ENCODE peak calls at places on chromosomes 13 and 19, in six cellular contexts. F is breast epithelium; P is sigmoid colon; N is CD4-positive, alpha-beta T cell; L is mammary epithelial cell; Q is AG10803. D is an unnamed sample.

GRCh38 chr19:13842294-13843103 is 34.4 kb upstream of the NANOS3 start:
- DNase-seq in F (peak), P (peak), N (peak), L (peak), Q (peak), D (no peak)

GRCh38 chr19:461664-462551 is 1.1 kb upstream of the SHC2 start:
- DNase-seq in F (no peak), P (peak), N (no peak), L (no peak), Q (no peak), D (no peak)

GRCh38 chr19:6476155-6476895 is 5.3 kb downstream of the DENND1C start:
- DNase-seq in F (no peak), P (no peak), N (peak), L (peak), Q (peak), D (peak)

GRCh38 chr13:48072304-48072703 is 22.6 kb downstream of the MED4 start:
- DNase-seq in F (no peak), P (no peak), N (no peak), L (peak), Q (no peak), D (no peak)

GRCh38 chr19:13100031-13100588 is 2.5 kb downstream of the LYL1 start:
- DNase-seq in F (no peak), P (no peak), N (peak), L (peak), Q (peak), D (no peak)

GRCh38 chr19:10363789-10364281 is 16.5 kb downstream of the TYK2 start:
- DNase-seq in F (no peak), P (no peak), N (no peak), L (peak), Q (no peak), D (no peak)

GRCh38 chr19:37931941-37932655 is 25.1 kb downstream of the SIPA1L3 start:
- DNase-seq in F (peak), P (peak), N (no peak), L (peak), Q (peak), D (peak)

GRCh38 chr19:18683109-18683954 is at the start of gene CRTC1:
- DNase-seq in F (peak), P (peak), N (peak), L (peak), Q (peak), D (peak)

GRCh38 chr13:69704311-69704710 is 403.3 kb upstream of the ATXN8OS start:
- DNase-seq in F (no peak), P (no peak), N (no peak), L (peak), Q (no peak), D (no peak)

GRCh38 chr13:46641274-46642081 is 88.5 kb downstream of the LRCH1 start:
- DNase-seq in F (no peak), P (no peak), N (no peak), L (no peak), Q (no peak), D (no peak)

GRCh38 chr13:72696590-72696989 is 30.8 kb downstream of the MZT1 start:
- DNase-seq in F (no peak), P (no peak), N (no peak), L (no peak), Q (peak), D (no peak)
- TF ChIP-seq CTCF in F (no peak), P (no peak), N (no peak), L (peak), Q (peak), D (peak)

GRCh38 chr13:98343461-98343860 is 166.4 kb upstream of the RNF113B start:
- DNase-seq in F (no peak), P (no peak), N (no peak), L (no peak), Q (no peak), D (no peak)

GRCh38 chr13:98346904-98347636 is 170.0 kb upstream of the RNF113B start:
- DNase-seq in F (no peak), P (no peak), N (no peak), L (no peak), Q (no peak), D (no peak)

GRCh38 chr13:98348476-98348875 is 171.4 kb upstream of the RNF113B start:
- DNase-seq in F (no peak), P (no peak), N (no peak), L (no peak), Q (peak), D (no peak)

GRCh38 chr13:98344392-98344791 is 167.3 kb upstream of the RNF113B start:
- DNase-seq in F (no peak), P (no peak), N (no peak), L (no peak), Q (no peak), D (no peak)

GRCh38 chr13:98345103-98345899 is 168.2 kb upstream of the RNF113B start:
- DNase-seq in F (no peak), P (no peak), N (no peak), L (no peak), Q (no peak), D (no peak)
- TF ChIP-seq CTCF in F (no peak), P (no peak), N (no peak), L (no peak), Q (no peak), D (no peak)

GRCh38 chr13:97880298-97880675 is 73.2 kb upstream of the IPO5 start:
- DNase-seq in F (no peak), P (no peak), N (no peak), L (no peak), Q (no peak), D (no peak)
- TF ChIP-seq CTCF in F (no peak), P (no peak), N (no peak), L (no peak), Q (peak), D (no peak)

GRCh38 chr19:23998568-23998967 is 83.9 kb downstream of the ZNF726 start:
- DNase-seq in F (no peak), P (no peak), N (no peak), L (no peak), Q (no peak), D (no peak)

GRCh38 chr19:23999821-24000610 is 85.3 kb downstream of the ZNF726 start:
- DNase-seq in F (no peak), P (no peak), N (no peak), L (peak), Q (no peak), D (no peak)

GRCh38 chr19:24000656-24001055 is 86.0 kb downstream of the ZNF726 start:
- DNase-seq in F (no peak), P (no peak), N (no peak), L (peak), Q (no peak), D (no peak)

GRCh38 chr19:23992348-23992747 is 77.7 kb downstream of the ZNF726 start:
- DNase-seq in F (no peak), P (no peak), N (no peak), L (no peak), Q (no peak), D (no peak)

DNA sequence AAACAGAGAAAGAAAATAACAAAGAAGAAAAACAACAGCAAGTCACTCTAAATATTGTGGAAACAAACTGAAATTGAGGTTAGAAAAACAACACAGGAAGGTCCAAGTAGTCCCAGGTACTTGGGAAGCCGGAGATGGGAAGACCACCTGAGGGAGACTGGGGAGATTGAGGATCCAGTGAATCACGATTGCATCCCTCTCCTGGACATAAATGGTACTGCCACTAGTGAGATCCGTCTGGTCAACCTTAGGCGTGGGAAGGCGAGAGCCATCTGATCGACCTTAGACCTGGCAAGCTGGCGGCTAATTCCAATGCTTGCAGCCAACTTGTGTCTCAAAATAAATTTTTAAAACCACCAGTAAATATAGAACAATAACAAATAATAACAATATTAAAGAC is 81.9 kb downstream of the ZNF726 start:
- DNase-seq in F (no peak), P (no peak), N (no peak), L (no peak), Q (no peak), D (no peak)
- TF ChIP-seq CTCF in F (no peak), P (no peak), N (no peak), L (peak), Q (peak), D (peak)

GRCh38 chr13:28658796-28659610 is at the start of gene POMP:
- DNase-seq in F (peak), P (peak), N (peak), L (peak), Q (peak), D (peak)
- TF ChIP-seq CTCF in F (no peak), P (no peak), N (no peak), L (no peak), Q (peak), D (no peak)

DNA sequence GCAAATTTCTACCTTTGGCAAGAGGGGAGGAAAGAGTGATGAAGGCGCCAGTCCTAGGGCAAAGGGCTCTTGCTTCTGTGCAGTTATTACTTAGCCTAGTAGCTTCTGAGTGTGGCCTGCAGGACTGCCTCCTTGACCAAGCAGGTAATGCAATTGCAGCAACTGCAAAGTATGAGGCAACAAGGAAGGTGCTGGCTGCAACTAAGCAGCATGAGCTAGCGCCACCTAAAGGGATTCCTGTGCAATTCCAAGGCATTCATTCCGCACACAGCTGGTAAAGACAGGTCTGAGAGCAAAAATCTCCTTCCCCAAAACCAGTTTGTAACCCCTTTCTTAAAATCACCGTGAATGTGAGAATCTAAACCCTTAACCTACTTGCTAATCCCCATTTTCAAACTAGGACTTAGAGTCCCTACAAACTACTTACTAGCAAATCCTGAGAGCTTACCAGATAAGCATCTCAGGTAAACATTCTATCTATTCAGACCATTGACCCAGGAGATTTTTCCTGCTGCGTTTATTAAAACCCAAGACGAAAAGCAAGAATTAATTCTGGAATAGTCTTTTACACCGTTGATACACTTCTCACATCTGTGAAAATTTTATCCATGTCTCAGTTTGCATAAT is 62.9 kb downstream of the DCT start:
- DNase-seq in F (no peak), P (no peak), N (no peak), L (peak), Q (no peak), D (no peak)
- TF ChIP-seq CTCF in F (no peak), P (no peak), N (no peak), L (peak), Q (peak), D (no peak)

DNA sequence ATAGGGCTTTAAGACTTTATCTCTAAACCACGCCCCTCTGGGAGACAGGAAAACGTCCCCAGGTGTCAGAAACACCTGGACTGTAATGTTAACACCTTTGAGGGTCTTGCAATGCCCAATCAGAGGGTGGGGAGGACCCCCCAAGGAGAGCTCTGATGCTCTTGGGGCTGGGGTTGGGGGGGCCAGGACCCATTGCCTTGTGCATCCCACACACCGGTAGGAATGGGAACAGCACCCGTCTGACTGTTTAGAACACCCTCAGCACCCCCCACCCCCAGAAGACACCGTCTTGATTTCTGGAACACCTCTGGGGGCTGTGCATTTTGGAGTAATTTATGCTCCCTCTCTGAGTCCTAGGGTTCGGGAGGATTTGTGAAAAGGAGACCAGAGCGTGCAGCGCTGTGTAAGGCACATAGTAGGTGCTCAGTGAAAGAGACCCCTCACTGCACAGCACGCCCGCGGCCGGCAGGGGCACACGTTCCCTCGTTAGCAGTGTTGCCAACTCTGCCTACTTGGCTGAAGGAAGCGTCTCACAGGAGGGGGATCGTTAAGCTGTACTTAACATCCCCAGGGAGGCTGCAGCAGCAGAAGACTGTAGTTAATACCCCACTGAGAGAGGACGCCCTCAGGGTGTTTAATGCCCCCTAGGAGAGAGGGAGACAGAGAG is 2.8 kb upstream of the ERFL start:
- DNase-seq in F (no peak), P (no peak), N (no peak), L (no peak), Q (no peak), D (no peak)
- TF ChIP-seq CTCF in F (no peak), P (no peak), N (no peak), L (peak), Q (peak), D (no peak)

GRCh38 chr19:29422047-29422446 is 103.7 kb upstream of the VSTM2B start:
- DNase-seq in F (no peak), P (no peak), N (no peak), L (no peak), Q (no peak), D (no peak)
- TF ChIP-seq CTCF in F (no peak), P (no peak), N (no peak), L (no peak), Q (no peak), D (no peak)

DNA sequence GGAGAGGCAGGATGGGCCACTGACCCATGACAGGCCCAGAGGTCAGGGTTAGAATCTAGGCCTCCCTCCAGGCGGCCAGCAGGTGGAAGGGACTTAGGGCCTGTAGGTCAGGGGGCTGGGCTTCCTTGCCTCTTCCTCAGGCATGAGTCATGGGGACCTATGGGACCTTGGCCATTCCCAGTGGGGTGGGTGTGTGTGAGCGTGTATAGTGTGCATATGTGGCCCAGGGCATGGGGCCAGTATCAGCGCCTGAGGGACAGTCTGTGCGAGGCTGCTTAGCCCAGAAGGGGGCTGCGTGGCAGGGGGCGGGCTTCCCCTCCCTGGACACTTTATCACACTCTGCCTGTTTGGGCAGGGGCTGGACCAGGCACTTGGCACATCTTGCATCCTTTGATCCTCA is 13.3 kb downstream of the KCTD15 start:
- DNase-seq in F (no peak), P (no peak), N (no peak), L (no peak), Q (no peak), D (no peak)
- TF ChIP-seq CTCF in F (no peak), P (no peak), N (no peak), L (no peak), Q (no peak), D (no peak)

GRCh38 chr13:43057653-43058317 is 34.4 kb downstream of the DNAJC15 start:
- DNase-seq in F (no peak), P (no peak), N (peak), L (no peak), Q (no peak), D (no peak)

GRCh38 chr13:43061496-43062280 is 38.3 kb downstream of the DNAJC15 start:
- DNase-seq in F (no peak), P (no peak), N (no peak), L (peak), Q (no peak), D (no peak)

GRCh38 chr13:43058318-43058674 is 34.9 kb downstream of the DNAJC15 start:
- DNase-seq in F (no peak), P (no peak), N (no peak), L (peak), Q (peak), D (no peak)

GRCh38 chr13:43054803-43055802 is 31.7 kb downstream of the DNAJC15 start:
- DNase-seq in F (no peak), P (no peak), N (no peak), L (peak), Q (peak), D (peak)

DNA sequence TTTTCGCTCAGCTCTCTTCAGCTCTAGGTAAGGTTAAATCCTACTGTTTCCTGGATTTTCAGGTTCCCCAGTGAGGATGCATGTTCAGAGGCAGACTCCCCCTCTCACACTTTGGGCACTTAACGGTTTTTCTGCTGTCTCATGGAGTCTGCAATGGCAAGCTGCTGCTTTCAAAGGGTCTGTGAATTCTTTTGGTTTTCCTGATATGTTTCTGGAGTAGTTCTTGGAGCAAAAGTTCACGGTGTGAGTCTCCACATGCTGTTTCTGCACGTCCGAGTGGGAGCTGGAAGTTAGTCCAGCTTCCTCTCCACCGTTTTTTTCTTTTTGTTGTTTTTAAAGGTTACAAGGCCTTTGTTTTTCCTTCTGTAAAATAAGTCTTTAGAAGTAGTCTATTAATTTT is 35.5 kb downstream of the DNAJC15 start:
- DNase-seq in F (no peak), P (no peak), N (no peak), L (no peak), Q (no peak), D (no peak)
- TF ChIP-seq CTCF in F (no peak), P (no peak), N (no peak), L (no peak), Q (no peak), D (no peak)

D was measured in mesothelial cell of epicardium.